ENCODE peak calls at places on chromosomes 5 and 9, in seven cellular contexts. One of them, this sample, is unnamed.

GRCh38 chr5:38463634-38464521 is 92.6 kb downstream of the LIFR start:
- DNase-seq in body of pancreas: no peak
- DNase-seq in heart left ventricle: no peak
- DNase-seq in tibial nerve: no peak
- DNase-seq in testis: peak
- DNase-seq in adrenal gland: peak
- DNase-seq in gastrocnemius medialis: no peak
- DNase-seq in this sample: peak

GRCh38 chr5:172868924-172869565 is 35.0 kb downstream of the ERGIC1 start:
- DNase-seq in testis: peak
- DNase-seq in gastrocnemius medialis: peak
- DNase-seq in body of pancreas: peak
- DNase-seq in heart left ventricle: peak
- DNase-seq in tibial nerve: peak
- DNase-seq in adrenal gland: peak
- DNase-seq in this sample: peak

GRCh38 chr9:123742009-123742767 is 187.7 kb downstream of the DENND1A start:
- DNase-seq in heart left ventricle: peak
- DNase-seq in body of pancreas: peak
- DNase-seq in adrenal gland: peak
- DNase-seq in tibial nerve: no peak
- DNase-seq in testis: peak
- DNase-seq in gastrocnemius medialis: no peak
- DNase-seq in this sample: peak

GRCh38 chr5:6389946-6390530 is 11.7 kb upstream of the MED10 start:
- DNase-seq in body of pancreas: no peak
- DNase-seq in testis: no peak
- DNase-seq in adrenal gland: no peak
- DNase-seq in tibial nerve: no peak
- DNase-seq in heart left ventricle: no peak
- DNase-seq in gastrocnemius medialis: no peak
- DNase-seq in this sample: no peak

GRCh38 chr5:73591698-73592501 is 26.4 kb downstream of the UTP15 start:
- DNase-seq in heart left ventricle: no peak
- DNase-seq in testis: no peak
- DNase-seq in adrenal gland: no peak
- DNase-seq in tibial nerve: no peak
- DNase-seq in gastrocnemius medialis: no peak
- DNase-seq in body of pancreas: no peak
- DNase-seq in this sample: no peak

GRCh38 chr5:27465140-27465539 is 426.8 kb upstream of the CDH9 start:
- DNase-seq in tibial nerve: no peak
- DNase-seq in heart left ventricle: no peak
- DNase-seq in testis: no peak
- DNase-seq in body of pancreas: no peak
- DNase-seq in gastrocnemius medialis: no peak
- DNase-seq in adrenal gland: no peak
- DNase-seq in this sample: no peak

GRCh38 chr9:94874316-94874715 is 147.8 kb downstream of the AOPEP start:
- DNase-seq in adrenal gland: no peak
- DNase-seq in testis: no peak
- DNase-seq in gastrocnemius medialis: no peak
- DNase-seq in tibial nerve: no peak
- DNase-seq in heart left ventricle: no peak
- DNase-seq in body of pancreas: no peak
- DNase-seq in this sample: no peak

GRCh38 chr5:17429353-17429752 is 68.7 kb upstream of the TAF11L2 start:
- DNase-seq in testis: no peak
- DNase-seq in heart left ventricle: no peak
- DNase-seq in tibial nerve: no peak
- DNase-seq in gastrocnemius medialis: no peak
- DNase-seq in adrenal gland: no peak
- DNase-seq in body of pancreas: no peak
- DNase-seq in this sample: no peak

GRCh38 chr5:11319851-11320580 is 559.0 kb upstream of the DAP start:
- DNase-seq in tibial nerve: no peak
- DNase-seq in gastrocnemius medialis: no peak
- DNase-seq in body of pancreas: no peak
- DNase-seq in heart left ventricle: no peak
- DNase-seq in adrenal gland: no peak
- DNase-seq in testis: no peak
- DNase-seq in this sample: no peak

GRCh38 chr5:99004960-99005359 is 76.2 kb upstream of the CHD1 start:
- DNase-seq in gastrocnemius medialis: no peak
- DNase-seq in testis: no peak
- DNase-seq in body of pancreas: no peak
- DNase-seq in adrenal gland: no peak
- DNase-seq in tibial nerve: no peak
- DNase-seq in heart left ventricle: no peak
- DNase-seq in this sample: no peak

GRCh38 chr9:68870049-68870448 is 143.9 kb downstream of the PRKACG start:
- DNase-seq in tibial nerve: no peak
- DNase-seq in gastrocnemius medialis: no peak
- DNase-seq in heart left ventricle: no peak
- DNase-seq in testis: no peak
- DNase-seq in adrenal gland: no peak
- DNase-seq in body of pancreas: no peak
- DNase-seq in this sample: no peak

GRCh38 chr9:37471942-37472679 is 6.9 kb upstream of the ZBTB5 start:
- DNase-seq in adrenal gland: no peak
- DNase-seq in heart left ventricle: no peak
- DNase-seq in tibial nerve: no peak
- DNase-seq in gastrocnemius medialis: no peak
- DNase-seq in body of pancreas: no peak
- DNase-seq in testis: no peak
- DNase-seq in this sample: no peak

GRCh38 chr5:167573274-167574127 is 717.9 kb upstream of the WWC1 start:
- DNase-seq in testis: peak
- DNase-seq in gastrocnemius medialis: no peak
- DNase-seq in body of pancreas: no peak
- DNase-seq in tibial nerve: no peak
- DNase-seq in adrenal gland: peak
- DNase-seq in heart left ventricle: no peak
- DNase-seq in this sample: peak

GRCh38 chr5:37043693-37044092 is 167.1 kb downstream of the NIPBL start:
- DNase-seq in gastrocnemius medialis: no peak
- DNase-seq in adrenal gland: no peak
- DNase-seq in testis: peak
- DNase-seq in tibial nerve: no peak
- DNase-seq in heart left ventricle: no peak
- DNase-seq in body of pancreas: no peak
- DNase-seq in this sample: no peak

GRCh38 chr5:75010838-75011237 is 41.5 kb downstream of the GCNT4 start:
- DNase-seq in body of pancreas: no peak
- DNase-seq in testis: no peak
- DNase-seq in tibial nerve: no peak
- DNase-seq in adrenal gland: no peak
- DNase-seq in gastrocnemius medialis: no peak
- DNase-seq in heart left ventricle: no peak
- DNase-seq in this sample: no peak

GRCh38 chr5:75016896-75017295 is 35.5 kb downstream of the GCNT4 start:
- DNase-seq in testis: no peak
- DNase-seq in heart left ventricle: no peak
- DNase-seq in adrenal gland: no peak
- DNase-seq in body of pancreas: no peak
- DNase-seq in tibial nerve: no peak
- DNase-seq in gastrocnemius medialis: no peak
- DNase-seq in this sample: no peak

GRCh38 chr5:75009559-75010230 is 42.7 kb downstream of the GCNT4 start:
- DNase-seq in body of pancreas: no peak
- DNase-seq in tibial nerve: no peak
- DNase-seq in heart left ventricle: no peak
- DNase-seq in testis: no peak
- DNase-seq in gastrocnemius medialis: no peak
- DNase-seq in adrenal gland: no peak
- DNase-seq in this sample: no peak

GRCh38 chr5:75017971-75018370 is 34.4 kb downstream of the GCNT4 start:
- DNase-seq in adrenal gland: no peak
- DNase-seq in gastrocnemius medialis: no peak
- DNase-seq in tibial nerve: no peak
- DNase-seq in heart left ventricle: no peak
- DNase-seq in testis: no peak
- DNase-seq in body of pancreas: no peak
- DNase-seq in this sample: no peak

DNA sequence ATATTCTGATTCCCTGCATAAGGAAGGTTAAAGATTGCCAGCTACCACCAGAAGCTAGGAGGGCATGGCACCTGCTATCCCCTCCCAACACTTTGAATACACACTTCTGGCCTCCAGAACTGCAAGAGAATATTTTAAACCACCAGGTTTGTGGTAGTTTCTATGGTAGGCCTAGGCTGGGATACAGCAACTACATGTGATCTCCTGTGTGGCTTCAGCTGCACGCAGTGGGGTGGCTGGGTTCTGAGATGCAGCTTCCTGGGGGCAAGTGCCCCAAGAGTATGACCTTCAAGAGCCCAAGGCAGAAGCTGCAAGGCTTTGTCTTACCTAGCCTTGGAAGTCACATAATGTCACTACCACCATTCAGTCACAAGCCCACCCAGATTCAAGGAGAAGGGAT is 39.6 kb downstream of the GCNT4 start:
- DNase-seq in gastrocnemius medialis: no peak
- DNase-seq in heart left ventricle: no peak
- DNase-seq in adrenal gland: no peak
- DNase-seq in tibial nerve: no peak
- DNase-seq in body of pancreas: no peak
- DNase-seq in testis: no peak
- DNase-seq in this sample: no peak
- H3K4me3 ChIP-seq in gastrocnemius medialis: no peak
- H3K4me3 ChIP-seq in heart left ventricle: no peak
- H3K4me3 ChIP-seq in adrenal gland: no peak
- H3K4me3 ChIP-seq in tibial nerve: no peak
- H3K4me3 ChIP-seq in body of pancreas: no peak
- H3K4me3 ChIP-seq in testis: no peak
- H3K4me3 ChIP-seq in this sample: no peak

GRCh38 chr9:89317282-89317681 is 1.0 kb upstream of the SECISBP2 start:
- DNase-seq in tibial nerve: no peak
- DNase-seq in body of pancreas: no peak
- DNase-seq in testis: no peak
- DNase-seq in heart left ventricle: no peak
- DNase-seq in adrenal gland: no peak
- DNase-seq in gastrocnemius medialis: no peak
- DNase-seq in this sample: no peak
- TF ChIP-seq POLR2A in tibial nerve: no peak
- TF ChIP-seq POLR2A in body of pancreas: no peak
- TF ChIP-seq POLR2A in testis: no peak
- TF ChIP-seq POLR2A in heart left ventricle: no peak
- TF ChIP-seq POLR2A in adrenal gland: no peak
- TF ChIP-seq POLR2A in gastrocnemius medialis: no peak
- TF ChIP-seq POLR2A in this sample: no peak

DNA sequence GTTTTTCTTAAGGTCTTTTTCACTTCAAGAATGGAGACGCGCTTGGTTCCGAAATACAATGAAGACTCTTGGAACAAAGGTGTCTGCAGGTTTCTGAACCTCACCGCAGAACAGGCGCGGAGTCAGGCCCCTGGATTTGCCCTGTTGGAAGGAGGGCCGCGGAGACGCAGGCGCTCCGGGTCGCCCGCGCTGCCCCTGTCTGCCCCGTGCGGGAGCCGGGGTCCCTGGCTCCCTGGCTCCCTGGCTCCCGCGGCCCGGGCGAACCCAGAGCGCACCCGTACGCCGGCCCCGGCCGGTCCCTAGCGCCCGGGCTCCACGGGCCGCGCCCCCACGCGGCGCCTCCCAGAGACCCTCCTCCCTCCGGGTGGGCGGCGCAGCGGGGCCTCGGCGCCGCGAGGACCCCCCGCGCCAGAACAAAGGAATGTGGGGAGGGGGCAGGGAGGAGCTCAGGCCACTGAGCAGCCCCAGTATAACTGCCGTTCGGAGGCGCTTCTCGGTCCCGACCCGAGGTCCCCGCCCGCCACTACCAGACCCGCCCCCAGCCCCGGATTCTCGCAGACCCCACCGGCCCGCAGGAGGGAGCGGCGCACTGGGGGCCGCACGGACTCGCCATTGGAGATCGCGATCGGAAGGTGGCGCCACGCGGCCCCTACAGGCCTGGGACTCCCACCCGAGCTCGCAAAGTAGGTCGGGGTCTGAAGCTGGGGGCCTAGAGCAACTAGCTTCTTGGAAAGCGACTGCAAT is 2.4 kb downstream of the NFIL3 start:
- DNase-seq in body of pancreas: peak
- DNase-seq in gastrocnemius medialis: no peak
- DNase-seq in testis: peak
- DNase-seq in tibial nerve: no peak
- DNase-seq in adrenal gland: no peak
- DNase-seq in heart left ventricle: peak
- DNase-seq in this sample: peak
- TF ChIP-seq CTCF in body of pancreas: peak
- TF ChIP-seq CTCF in gastrocnemius medialis: peak
- TF ChIP-seq CTCF in testis: peak
- TF ChIP-seq CTCF in tibial nerve: peak
- TF ChIP-seq CTCF in adrenal gland: peak
- TF ChIP-seq CTCF in heart left ventricle: peak
- TF ChIP-seq CTCF in this sample: no peak

DNA sequence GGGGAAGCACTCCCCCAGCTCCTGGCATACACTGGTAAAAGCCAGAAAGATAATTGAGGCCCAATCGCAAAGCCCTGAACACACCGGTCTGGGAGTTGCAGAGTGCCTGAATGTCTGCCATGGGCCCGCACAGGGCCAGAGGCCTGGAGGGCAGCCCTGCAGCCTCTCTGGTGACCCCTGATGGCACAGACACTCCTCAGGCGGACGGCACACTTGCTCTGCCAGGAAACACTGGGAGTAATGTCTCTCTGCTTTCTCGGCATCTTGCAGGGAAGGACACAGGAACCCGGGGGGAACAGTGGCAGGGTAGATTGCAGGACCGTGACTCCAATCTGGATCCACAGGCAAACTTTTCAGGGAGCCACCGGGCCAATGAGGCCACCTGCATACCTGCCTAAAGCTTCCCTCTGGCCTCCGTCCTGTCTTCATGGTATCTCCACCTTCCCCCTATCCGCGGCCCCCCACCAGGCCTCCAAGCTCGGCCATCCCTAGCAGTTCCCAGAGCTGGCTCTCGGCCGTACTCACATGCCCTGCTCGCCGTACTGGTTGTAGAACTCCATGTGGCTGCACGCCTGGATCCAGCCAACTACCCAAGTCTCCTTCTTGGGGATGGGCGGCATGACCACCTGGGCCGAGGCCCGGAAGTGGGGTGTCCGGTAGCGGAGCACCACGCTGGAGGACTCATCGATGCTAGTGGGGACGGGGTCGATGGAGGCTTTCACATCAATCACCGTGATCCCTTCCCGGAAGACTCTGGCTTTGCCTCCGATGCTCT is 791 bp downstream of the FAM78A start:
- DNase-seq in heart left ventricle: peak
- DNase-seq in adrenal gland: no peak
- DNase-seq in tibial nerve: no peak
- DNase-seq in gastrocnemius medialis: no peak
- DNase-seq in testis: peak
- DNase-seq in body of pancreas: no peak
- DNase-seq in this sample: no peak
- H3K4me3 ChIP-seq in heart left ventricle: peak
- H3K4me3 ChIP-seq in adrenal gland: no peak
- H3K4me3 ChIP-seq in tibial nerve: peak
- H3K4me3 ChIP-seq in gastrocnemius medialis: peak
- H3K4me3 ChIP-seq in testis: peak
- H3K4me3 ChIP-seq in body of pancreas: no peak
- H3K4me3 ChIP-seq in this sample: peak

This sample was measured in ovary.